ENCODE peak calls at places on chromosome 6, in four cellular contexts. One of them, this sample, is unnamed.

GRCh38 chr6:149080511-149080910 is 237.0 kb upstream of the TAB2 start:
- DNase-seq in thoracic aorta: no peak
- DNase-seq in breast epithelium: no peak
- DNase-seq in A549: no peak
- DNase-seq in this sample: no peak

GRCh38 chr6:88044530-88044929 is 3.1 kb upstream of the SPACA1 start:
- DNase-seq in thoracic aorta: no peak
- DNase-seq in breast epithelium: no peak
- DNase-seq in A549: no peak
- DNase-seq in this sample: no peak

GRCh38 chr6:170284866-170285469 is 5.9 kb downstream of the DLL1 start:
- DNase-seq in thoracic aorta: no peak
- DNase-seq in breast epithelium: no peak
- DNase-seq in A549: no peak
- DNase-seq in this sample: no peak

GRCh38 chr6:157647261-157647915 is 175.7 kb upstream of the SNX9 start:
- DNase-seq in thoracic aorta: no peak
- DNase-seq in breast epithelium: no peak
- DNase-seq in A549: no peak
- DNase-seq in this sample: no peak

GRCh38 chr6:1424306-1424927 is 35.0 kb downstream of the FOXF2 start:
- DNase-seq in thoracic aorta: no peak
- DNase-seq in breast epithelium: no peak
- DNase-seq in A549: peak; percentile 58
- DNase-seq in this sample: no peak

GRCh38 chr6:126040826-126041225 is 54.5 kb downstream of the TRMT11 start:
- DNase-seq in thoracic aorta: no peak
- DNase-seq in breast epithelium: peak; percentile 26
- DNase-seq in A549: peak; percentile 86
- DNase-seq in this sample: no peak

GRCh38 chr6:24882835-24883555 is 52.8 kb downstream of the RIPOR2 start:
- DNase-seq in thoracic aorta: no peak
- DNase-seq in breast epithelium: no peak
- DNase-seq in A549: no peak
- DNase-seq in this sample: no peak

GRCh38 chr6:147528511-147529145 is 20.1 kb downstream of the SAMD5 start:
- DNase-seq in thoracic aorta: no peak
- DNase-seq in breast epithelium: no peak
- DNase-seq in A549: no peak
- DNase-seq in this sample: no peak

GRCh38 chr6:3962897-3963296 is 113.7 kb downstream of the FAM50B start:
- DNase-seq in thoracic aorta: no peak
- DNase-seq in breast epithelium: no peak
- DNase-seq in A549: peak; percentile 49
- DNase-seq in this sample: no peak

GRCh38 chr6:20876016-20876415 is 341.8 kb downstream of the CDKAL1 start:
- DNase-seq in thoracic aorta: no peak
- DNase-seq in breast epithelium: no peak
- DNase-seq in A549: peak; percentile 0
- DNase-seq in this sample: no peak

GRCh38 chr6:39820553-39820952 is 28.4 kb downstream of the DAAM2 start:
- DNase-seq in thoracic aorta: no peak
- DNase-seq in breast epithelium: no peak
- DNase-seq in A549: no peak
- DNase-seq in this sample: no peak

GRCh38 chr6:74991573-74992332 is 214.1 kb downstream of the COL12A1 start:
- DNase-seq in thoracic aorta: no peak
- DNase-seq in breast epithelium: no peak
- DNase-seq in A549: no peak
- DNase-seq in this sample: no peak
- TF ChIP-seq CTCF in thoracic aorta: no peak
- TF ChIP-seq CTCF in breast epithelium: no peak
- TF ChIP-seq CTCF in A549: no peak
- TF ChIP-seq CTCF in this sample: no peak

DNA sequence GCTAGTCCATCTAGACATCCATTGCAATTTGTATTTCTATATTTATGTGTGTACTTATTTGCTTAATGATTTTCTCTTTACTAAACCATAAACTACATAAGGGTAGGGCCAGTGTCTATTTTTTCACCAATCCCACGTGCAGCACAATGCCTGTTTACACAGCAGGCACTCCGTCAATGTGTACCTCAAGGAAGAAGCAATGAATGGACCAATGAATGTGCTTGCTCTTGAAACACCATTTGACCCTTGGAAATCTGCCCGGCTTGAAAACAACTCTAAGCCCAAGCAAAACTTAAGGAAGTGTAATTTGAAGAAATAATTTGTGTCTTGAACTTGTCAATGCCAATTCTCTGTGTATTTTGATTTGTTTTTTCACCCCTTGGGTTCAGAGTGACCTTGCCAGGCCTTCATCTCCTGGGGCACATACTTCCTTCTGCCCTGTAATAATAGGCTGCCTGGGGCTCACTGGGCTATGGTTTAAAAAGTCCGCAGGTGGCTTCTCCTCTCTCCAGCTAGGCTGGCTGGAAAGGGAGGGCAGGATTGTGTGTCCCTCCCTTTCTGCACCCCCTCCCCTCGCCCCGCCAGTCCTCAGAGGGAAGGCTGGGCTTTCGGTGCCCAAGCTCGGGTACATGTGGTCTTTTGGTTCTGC is 140.8 kb upstream of the ARMC2 start:
- DNase-seq in thoracic aorta: no peak
- DNase-seq in breast epithelium: no peak
- DNase-seq in A549: no peak
- DNase-seq in this sample: no peak
- TF ChIP-seq CTCF in thoracic aorta: no peak
- TF ChIP-seq CTCF in breast epithelium: no peak
- TF ChIP-seq CTCF in A549: no peak
- TF ChIP-seq CTCF in this sample: no peak

GRCh38 chr6:55448446-55448845 is 121.2 kb downstream of the GFRAL start:
- DNase-seq in thoracic aorta: no peak
- DNase-seq in breast epithelium: no peak
- DNase-seq in A549: no peak
- DNase-seq in this sample: no peak

GRCh38 chr6:55450007-55450406 is 122.7 kb downstream of the GFRAL start:
- DNase-seq in thoracic aorta: no peak
- DNase-seq in breast epithelium: no peak
- DNase-seq in A549: no peak
- DNase-seq in this sample: no peak

GRCh38 chr6:55449219-55449618 is 122.0 kb downstream of the GFRAL start:
- DNase-seq in thoracic aorta: no peak
- DNase-seq in breast epithelium: no peak
- DNase-seq in A549: peak; percentile 35
- DNase-seq in this sample: no peak

GRCh38 chr6:55443238-55444134 is 116.2 kb downstream of the GFRAL start:
- DNase-seq in thoracic aorta: no peak
- DNase-seq in breast epithelium: no peak
- DNase-seq in A549: no peak
- DNase-seq in this sample: no peak

DNA sequence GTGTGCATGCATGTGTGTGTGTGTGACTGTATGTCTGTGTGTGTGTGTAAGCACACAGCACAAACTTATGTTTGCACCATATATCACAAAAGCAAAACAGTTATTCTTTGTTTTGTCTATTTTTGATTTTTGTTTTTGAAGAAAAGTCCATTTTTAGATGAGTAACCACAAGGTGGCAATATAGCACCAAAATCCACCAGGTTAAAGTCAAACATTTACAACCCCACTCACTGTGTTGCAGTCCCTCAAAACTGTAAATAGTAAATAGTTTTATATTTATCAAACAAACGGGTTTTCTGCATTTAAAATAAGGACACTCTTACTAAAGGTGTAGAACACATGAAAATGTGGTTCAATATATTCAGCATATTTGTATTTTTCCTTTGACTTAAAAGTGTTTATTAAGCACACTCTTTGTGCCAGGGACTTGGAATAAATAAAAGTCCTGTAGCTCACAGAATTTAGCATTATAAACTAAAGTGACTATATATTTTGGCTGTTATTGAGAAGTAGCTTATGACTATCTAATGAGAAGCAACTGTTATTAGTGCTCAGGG is 118.5 kb downstream of the GFRAL start:
- DNase-seq in thoracic aorta: no peak
- DNase-seq in breast epithelium: no peak
- DNase-seq in A549: peak; percentile 31
- DNase-seq in this sample: no peak
- TF ChIP-seq CTCF in thoracic aorta: peak; percentile 37
- TF ChIP-seq CTCF in breast epithelium: peak; percentile 78
- TF ChIP-seq CTCF in A549: peak; percentile 81
- TF ChIP-seq CTCF in this sample: no peak

GRCh38 chr6:150670311-150670710 is 70.6 kb downstream of the PLEKHG1 start:
- DNase-seq in thoracic aorta: no peak
- DNase-seq in breast epithelium: no peak
- DNase-seq in A549: no peak
- DNase-seq in this sample: no peak
- TF ChIP-seq CTCF in thoracic aorta: no peak
- TF ChIP-seq CTCF in breast epithelium: no peak
- TF ChIP-seq CTCF in A549: no peak
- TF ChIP-seq CTCF in this sample: no peak

GRCh38 chr6:119170427-119171407 is 92.3 kb upstream of the FAM184A start:
- DNase-seq in thoracic aorta: no peak
- DNase-seq in breast epithelium: no peak
- DNase-seq in A549: no peak
- DNase-seq in this sample: no peak
- TF ChIP-seq CTCF in thoracic aorta: no peak
- TF ChIP-seq CTCF in breast epithelium: no peak
- TF ChIP-seq CTCF in A549: no peak
- TF ChIP-seq CTCF in this sample: no peak

DNA sequence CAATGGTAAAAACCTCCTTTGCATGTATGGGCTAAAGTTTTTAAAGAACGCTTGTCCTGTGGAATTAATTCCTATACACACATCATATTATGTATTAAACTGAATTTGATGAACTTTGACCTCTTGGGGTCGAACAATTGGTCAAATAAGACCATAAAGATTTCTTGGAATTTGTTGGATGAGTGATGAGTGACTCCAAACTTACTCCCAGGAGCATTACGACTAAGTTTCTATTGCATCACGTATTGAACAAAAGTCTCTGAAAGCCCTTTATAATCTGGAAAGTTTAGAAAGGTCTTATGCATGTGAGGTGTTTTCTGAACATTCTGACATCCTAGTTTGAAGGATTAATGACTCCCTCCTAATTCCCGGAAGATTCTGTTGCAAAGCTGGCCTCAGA is 126.9 kb upstream of the BMP5 start:
- DNase-seq in thoracic aorta: no peak
- DNase-seq in breast epithelium: no peak
- DNase-seq in A549: no peak
- DNase-seq in this sample: no peak
- TF ChIP-seq CTCF in thoracic aorta: no peak
- TF ChIP-seq CTCF in breast epithelium: no peak
- TF ChIP-seq CTCF in A549: no peak
- TF ChIP-seq CTCF in this sample: no peak

DNA sequence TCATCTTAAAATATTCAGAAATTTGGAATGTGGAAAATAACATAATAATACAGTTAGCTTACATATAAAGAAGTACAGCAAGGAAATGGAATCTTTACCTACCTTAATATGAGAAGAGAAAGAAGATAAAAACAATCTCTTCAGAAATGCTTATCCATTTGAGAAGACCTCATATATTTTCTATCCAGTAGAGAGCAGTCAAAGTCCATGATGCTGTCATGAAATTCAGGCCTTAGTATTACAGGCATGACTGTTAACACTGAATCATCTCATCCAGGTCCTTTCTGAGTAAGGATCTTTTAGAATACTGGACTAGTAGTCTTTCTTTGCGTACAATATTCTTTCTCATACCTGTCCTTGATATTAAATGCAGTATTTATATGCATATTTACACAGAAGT is 713.4 kb downstream of the CD109 start:
- DNase-seq in thoracic aorta: no peak
- DNase-seq in breast epithelium: no peak
- DNase-seq in A549: peak; percentile 55
- DNase-seq in this sample: no peak
- TF ChIP-seq CTCF in thoracic aorta: peak; percentile 40
- TF ChIP-seq CTCF in breast epithelium: peak; percentile 43
- TF ChIP-seq CTCF in A549: peak; percentile 67
- TF ChIP-seq CTCF in this sample: peak; percentile 9

GRCh38 chr6:52207066-52207465 is 20.9 kb downstream of the IL17A start:
- DNase-seq in thoracic aorta: no peak
- DNase-seq in breast epithelium: no peak
- DNase-seq in A549: no peak
- DNase-seq in this sample: no peak
- TF ChIP-seq CTCF in thoracic aorta: no peak
- TF ChIP-seq CTCF in breast epithelium: no peak
- TF ChIP-seq CTCF in A549: no peak
- TF ChIP-seq CTCF in this sample: no peak

GRCh38 chr6:56688521-56688920 is 45.8 kb upstream of the DST start:
- DNase-seq in thoracic aorta: no peak
- DNase-seq in breast epithelium: no peak
- DNase-seq in A549: no peak
- DNase-seq in this sample: no peak

GRCh38 chr6:56690519-56691200 is 48.0 kb upstream of the DST start:
- DNase-seq in thoracic aorta: no peak
- DNase-seq in breast epithelium: no peak
- DNase-seq in A549: no peak
- DNase-seq in this sample: no peak

GRCh38 chr6:56689114-56689513 is 46.4 kb upstream of the DST start:
- DNase-seq in thoracic aorta: no peak
- DNase-seq in breast epithelium: no peak
- DNase-seq in A549: no peak
- DNase-seq in this sample: no peak

GRCh38 chr6:56691201-56691595 is 48.5 kb upstream of the DST start:
- DNase-seq in thoracic aorta: no peak
- DNase-seq in breast epithelium: no peak
- DNase-seq in A549: no peak
- DNase-seq in this sample: no peak

GRCh38 chr6:56689663-56690062 is 47.0 kb upstream of the DST start:
- DNase-seq in thoracic aorta: no peak
- DNase-seq in breast epithelium: no peak
- DNase-seq in A549: no peak
- DNase-seq in this sample: no peak
- TF ChIP-seq CTCF in thoracic aorta: no peak
- TF ChIP-seq CTCF in breast epithelium: no peak
- TF ChIP-seq CTCF in A549: no peak
- TF ChIP-seq CTCF in this sample: no peak

This sample was measured in ascending aorta.